ENCODE peak calls at places on chromosome 1, in eight cellular contexts. E is stimulated activated CD8-positive, alpha-beta memory T cell treated with anti-CD3 and anti-CD28 coated beads, Interleukin-4, amount 100 ng/mL, for 1 hour; K is anterior cingulate cortex; G is NCI-H524; Q is Right ventricle myocardium superior; D is SK-MEL-5; O is small intestine; T is activated naive CD4-positive, alpha-beta T cell treated with anti-CD3 and anti-CD28 coated beads, Interleukin-2, amount 10 ng/mL, durations not matched to agents 7 days and 5 days. P is an unnamed sample.

GRCh38 chr1:213393860-213394259 is 342.8 kb downstream of the RPS6KC1 start:
- DNase-seq in T (no peak), G (peak), D (no peak), Q (no peak), K (no peak), E (no peak), O (no peak), P (no peak)

GRCh38 chr1:27011058-27011764 is 1.4 kb downstream of the TENT5B start:
- DNase-seq in O (peak), G (peak), Q (no peak), E (no peak), K (no peak), T (no peak), D (no peak), P (peak)

GRCh38 chr1:215797859-215798258 is 230.8 kb downstream of the KCTD3 start:
- DNase-seq in T (no peak), D (no peak), G (no peak), O (no peak), E (no peak), K (no peak), Q (no peak), P (no peak)

GRCh38 chr1:86296305-86297205 is 99.6 kb downstream of the ODF2L start:
- DNase-seq in E (no peak), K (no peak), Q (no peak), D (peak), T (no peak), G (no peak), O (no peak), P (no peak)

GRCh38 chr1:1361982-1362423 is 3.6 kb upstream of the MXRA8 start:
- DNase-seq in D (peak), O (no peak), E (no peak), T (no peak), G (no peak), K (no peak), Q (peak), P (no peak)

GRCh38 chr1:174999926-175000696 is at the start of gene CACYBP:
- DNase-seq in E (peak), T (no peak), D (peak), K (peak), G (peak), O (peak), Q (no peak), P (no peak)

GRCh38 chr1:212914789-212915188 is 35.6 kb upstream of the VASH2 start:
- DNase-seq in G (no peak), K (no peak), O (no peak), D (peak), Q (no peak), E (no peak), T (no peak), P (no peak)

GRCh38 chr1:161899091-161899490 is 124.6 kb downstream of the OLFML2B start:
- DNase-seq in K (no peak), D (no peak), E (no peak), G (no peak), O (no peak), Q (no peak), T (no peak), P (no peak)

GRCh38 chr1:21537511-21537931 is 28.3 kb downstream of the ALPL start:
- DNase-seq in G (no peak), D (no peak), Q (peak), O (no peak), K (no peak), T (no peak), E (no peak), P (no peak)

GRCh38 chr1:170221031-170221430 is 75.3 kb downstream of the NTMT2 start:
- DNase-seq in K (no peak), E (no peak), O (no peak), D (no peak), T (no peak), G (no peak), Q (no peak), P (no peak)

GRCh38 chr1:7220712-7221252 is 435.5 kb downstream of the CAMTA1 start:
- DNase-seq in E (no peak), G (no peak), O (no peak), D (no peak), K (no peak), Q (no peak), T (no peak), P (no peak)

GRCh38 chr1:218521414-218522169 is 176.5 kb downstream of the TGFB2 start:
- DNase-seq in G (peak), Q (no peak), K (no peak), T (peak), D (peak), O (peak), E (no peak), P (no peak)